ENCODE peak calls at places on chromosomes 11 and 22, in ten cellular contexts. O, J, B, Z, I, C, A, E, F and L are unnamed samples.

GRCh38 chr11:114078423-114078822 is 18.9 kb downstream of the ZBTB16 start:
- DNase-seq in I (no peak), Z (peak), A (no peak), O (peak), E (no peak), B (no peak), C (no peak), J (no peak), F (no peak), L (no peak)

GRCh38 chr11:114176321-114176720 is 116.8 kb downstream of the ZBTB16 start:
- DNase-seq in B (no peak), Z (no peak), C (no peak), F (peak), I (no peak), J (peak), E (no peak), A (no peak), O (no peak), L (no peak)

GRCh38 chr11:126410649-126411048 is 55.2 kb downstream of the ST3GAL4 start:
- DNase-seq in B (peak), E (no peak), A (no peak), Z (no peak), J (no peak), I (peak), C (no peak), F (no peak), O (no peak), L (peak)

GRCh38 chr11:125356736-125357292 is 139.3 kb downstream of the FEZ1 start:
- DNase-seq in O (no peak), I (no peak), J (no peak), C (no peak), E (no peak), A (no peak), B (no peak), F (no peak), Z (no peak), L (no peak)

GRCh38 chr22:43698403-43698802 is 113.7 kb downstream of the EFCAB6 start:
- DNase-seq in I (no peak), O (no peak), E (no peak), F (no peak), A (no peak), J (no peak), Z (no peak), B (no peak), C (no peak), L (no peak)

GRCh38 chr11:8959546-8960166 is 4.6 kb downstream of the TMEM9B start:
- DNase-seq in I (no peak), A (no peak), E (peak), J (peak), F (peak), Z (peak), C (peak), O (peak), B (peak), L (peak)

GRCh38 chr11:126172596-126173038 is 38.8 kb downstream of the RPUSD4 start:
- DNase-seq in E (peak), Z (no peak), B (peak), I (peak), F (no peak), J (no peak), C (no peak), A (no peak), O (no peak), L (no peak)

GRCh38 chr11:66317766-66318575 is 1.1 kb upstream of the CD248 start:
- DNase-seq in O (peak), F (peak), I (no peak), C (no peak), B (peak), E (peak), J (peak), A (peak), Z (peak), L (peak)

GRCh38 chr11:128453444-128454336 is 133.7 kb downstream of the ETS1 start:
- DNase-seq in I (no peak), Z (peak), A (no peak), O (no peak), C (peak), B (peak), J (peak), E (no peak), F (peak), L (peak)

GRCh38 chr11:75100314-75100713 is 3.6 kb upstream of the OR2AT4 start:
- DNase-seq in C (peak), B (peak), A (no peak), F (no peak), Z (no peak), J (no peak), E (peak), I (no peak), O (no peak), L (no peak)

GRCh38 chr11:6653656-6654055 is 2.0 kb downstream of the DCHS1 start:
- DNase-seq in F (no peak), E (no peak), J (no peak), O (no peak), I (no peak), B (no peak), A (no peak), Z (no peak), C (no peak), L (no peak)

GRCh38 chr11:61549662-61550568 is 31.0 kb downstream of the SYT7 start:
- DNase-seq in F (no peak), B (no peak), Z (no peak), C (no peak), E (no peak), J (no peak), I (no peak), O (no peak), A (no peak), L (peak)

GRCh38 chr11:66976048-66976467 is 954 bp downstream of the C11orf86 start:
- DNase-seq in B (no peak), I (no peak), A (no peak), Z (peak), F (peak), E (no peak), J (no peak), O (peak), C (no peak), L (no peak)

GRCh38 chr11:74870485-74870884 is 78.4 kb downstream of the XRRA1 start:
- DNase-seq in E (peak), B (peak), A (no peak), J (no peak), O (peak), C (no peak), Z (no peak), F (no peak), I (no peak), L (no peak)

GRCh38 chr11:18144243-18144642 is 11.9 kb downstream of the MRGPRX3 start:
- DNase-seq in O (no peak), C (peak), Z (no peak), J (no peak), F (no peak), B (peak), E (no peak), I (no peak), A (no peak), L (no peak)

GRCh38 chr11:18749681-18750319 is 23.8 kb upstream of the IGSF22 start:
- DNase-seq in I (no peak), Z (peak), F (no peak), B (peak), E (no peak), A (no peak), C (peak), O (peak), J (no peak), L (no peak)

GRCh38 chr22:21726650-21727049 is 8.9 kb downstream of the YPEL1 start:
- DNase-seq in J (peak), A (no peak), C (no peak), B (no peak), I (no peak), F (no peak), Z (peak), O (peak), E (peak), L (no peak)

GRCh38 chr11:130448416-130449068 is at the start of gene ADAMTS15:
- DNase-seq in I (peak), F (peak), A (peak), B (peak), J (peak), O (peak), Z (peak), C (peak), E (peak), L (peak)

GRCh38 chr11:119106564-119107537 is at the start of gene C2CD2L:
- DNase-seq in C (peak), O (peak), I (peak), Z (peak), J (peak), B (peak), F (peak), E (peak), A (peak), L (peak)
- H3K27ac ChIP-seq in C (peak), O (no peak), I (peak), Z (peak), J (peak), B (peak), F (peak), E (peak), A (peak), L (peak)

DNA sequence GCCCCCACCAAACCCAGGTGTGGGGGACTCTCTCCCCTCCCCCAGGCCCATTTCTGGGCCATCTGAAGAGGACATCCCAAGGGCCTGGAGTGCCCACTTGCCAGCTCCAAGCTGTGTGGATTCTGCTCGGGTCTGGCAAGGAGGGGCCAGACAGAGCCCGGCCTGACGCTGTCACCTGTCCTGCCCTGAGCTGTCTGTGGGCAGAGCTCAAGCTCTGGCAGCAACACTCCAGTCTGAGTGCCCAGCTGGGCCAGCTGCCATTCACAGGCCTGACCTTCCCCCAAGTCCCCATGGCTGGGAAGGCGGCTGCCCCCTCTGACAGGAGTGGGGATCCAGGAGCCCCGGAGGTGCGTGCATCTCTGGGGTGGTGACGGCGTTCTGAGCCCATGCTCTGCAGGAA is 6.2 kb upstream of the PIM3 start:
- DNase-seq in C (no peak), I (peak), Z (no peak), F (no peak), E (no peak), O (no peak), A (no peak), J (peak), B (no peak), L (peak)
- H3K27ac ChIP-seq in C (peak), I (peak), Z (no peak), F (no peak), E (no peak), O (no peak), A (peak), J (peak), B (no peak), L (peak)

DNA sequence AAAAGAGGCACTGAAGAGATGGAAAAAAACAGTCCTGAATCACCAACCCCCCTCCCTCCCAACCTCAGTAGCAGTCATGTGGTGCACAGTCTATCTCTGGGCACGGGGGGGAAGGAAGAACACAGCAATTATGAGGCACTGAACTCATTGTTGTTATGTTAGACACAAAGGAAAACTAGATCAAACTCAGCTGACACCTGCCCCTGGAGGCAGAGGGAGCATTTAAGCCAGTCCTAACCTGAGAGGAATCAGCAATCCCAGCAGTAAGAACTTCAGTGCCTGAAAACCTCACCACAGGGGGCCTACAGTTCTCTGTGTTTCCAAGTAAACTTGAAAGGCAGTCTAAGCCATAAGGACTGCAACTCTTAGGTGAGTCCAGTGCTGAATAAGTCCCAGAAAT is 72.4 kb downstream of the GLYATL1 start:
- DNase-seq in O (peak), Z (no peak), C (no peak), A (no peak), J (no peak), I (no peak), E (no peak), B (no peak), F (no peak), L (no peak)
- H3K27ac ChIP-seq in O (no peak), Z (peak), C (no peak), A (no peak), J (no peak), I (no peak), E (no peak), B (no peak), F (no peak), L (no peak)

GRCh38 chr22:39530136-39530535 is 2.4 kb downstream of the RPS19BP1 start:
- DNase-seq in F (no peak), E (no peak), Z (no peak), B (no peak), I (peak), J (no peak), C (no peak), A (no peak), O (no peak), L (no peak)
- H3K27ac ChIP-seq in F (no peak), E (peak), Z (no peak), B (no peak), I (no peak), J (no peak), C (peak), A (no peak), O (no peak), L (no peak)

GRCh38 chr22:24339452-24339747 is 68.8 kb downstream of the SPECC1L start:
- DNase-seq in A (no peak), E (no peak), J (no peak), B (no peak), Z (no peak), C (no peak), F (no peak), O (no peak), I (no peak), L (no peak)
- H3K27ac ChIP-seq in A (no peak), E (no peak), J (no peak), B (no peak), Z (no peak), C (no peak), F (peak), O (no peak), I (peak), L (peak)